ENCODE peak calls at places on chromosome 13, in four cellular contexts. X is naive thymus-derived CD4-positive, alpha-beta T cell; N is RWPE1; Y is GM23248. P is an unnamed sample.

GRCh38 chr13:28059214-28059613 is 41.2 kb downstream of the FLT3 start:
- DNase-seq in X (no peak), N (peak), Y (peak), P (no peak)

GRCh38 chr13:21637296-21637695 is 33.3 kb upstream of the MICU2 start:
- DNase-seq in X (no peak), N (peak), Y (peak), P (no peak)

GRCh38 chr13:30880756-30881155 is 25.3 kb upstream of the MEDAG start:
- DNase-seq in X (no peak), N (peak), Y (peak), P (no peak)

GRCh38 chr13:75986818-75987217 is 350.7 kb downstream of the LMO7 start:
- DNase-seq in X (no peak), N (no peak), Y (no peak), P (no peak)

GRCh38 chr13:98547455-98547854 is 29.5 kb downstream of the STK24 start:
- DNase-seq in X (no peak), N (no peak), Y (no peak), P (no peak)

GRCh38 chr13:28754698-28755545 is 36.2 kb upstream of the SLC46A3 start:
- DNase-seq in X (no peak), N (no peak), Y (peak), P (no peak)

GRCh38 chr13:39913928-39914327 is 258.5 kb downstream of the COG6 start:
- DNase-seq in X (no peak), N (no peak), Y (peak), P (no peak)

GRCh38 chr13:73842621-73843020 is 291.6 kb downstream of the KLF12 start:
- DNase-seq in X (no peak), N (no peak), Y (no peak), P (no peak)

GRCh38 chr13:80074143-80074752 is 266.7 kb downstream of the SPRY2 start:
- DNase-seq in X (no peak), N (no peak), Y (no peak), P (peak)

GRCh38 chr13:40479196-40479845 is 187.1 kb downstream of the FOXO1 start:
- DNase-seq in X (no peak), N (no peak), Y (no peak), P (no peak)

GRCh38 chr13:30091035-30091434 is 216.3 kb downstream of the KATNAL1 start:
- DNase-seq in X (no peak), N (no peak), Y (no peak), P (no peak)

GRCh38 chr13:77637583-77637982 is 59.9 kb upstream of the SLAIN1 start:
- DNase-seq in X (no peak), N (no peak), Y (no peak), P (no peak)

GRCh38 chr13:75219479-75220237 is 262.3 kb downstream of the TBC1D4 start:
- DNase-seq in X (peak), N (peak), Y (peak), P (peak)

GRCh38 chr13:111318396-111318795 is 2.0 kb upstream of the TEX29 start:
- DNase-seq in X (no peak), N (no peak), Y (no peak), P (no peak)

GRCh38 chr13:109654341-109655205 is 131.8 kb downstream of the IRS2 start:
- DNase-seq in X (no peak), N (no peak), Y (no peak), P (no peak)

GRCh38 chr13:113187263-113187669 is 21.2 kb downstream of the PCID2 start:
- DNase-seq in X (no peak), N (peak), Y (peak), P (no peak)

GRCh38 chr13:97125051-97125809 is 96.9 kb upstream of the MBNL2 start:
- DNase-seq in X (no peak), N (peak), Y (peak), P (no peak)

GRCh38 chr13:112861876-112862615 is 107.0 kb upstream of the MCF2L start:
- DNase-seq in X (no peak), N (no peak), Y (no peak), P (no peak)

GRCh38 chr13:20351279-20352022 is 119.3 kb upstream of the GJB6 start:
- DNase-seq in X (no peak), N (peak), Y (peak), P (no peak)

GRCh38 chr13:33678906-33679657 is 138.9 kb upstream of the RFC3 start:
- DNase-seq in X (no peak), N (peak), Y (peak), P (peak)

GRCh38 chr13:22061806-22062391 is 391.0 kb downstream of the FGF9 start:
- DNase-seq in X (peak), N (no peak), Y (no peak), P (no peak)

GRCh38 chr13:25051065-25051464 is 44.9 kb upstream of the PABPC3 start:
- DNase-seq in X (no peak), N (no peak), Y (no peak), P (no peak)

GRCh38 chr13:83340170-83340569 is 542.1 kb downstream of the SLITRK1 start:
- DNase-seq in X (no peak), N (no peak), Y (no peak), P (no peak)

GRCh38 chr13:28564030-28564429 is 69.1 kb upstream of the FLT1 start:
- DNase-seq in X (no peak), N (peak), Y (no peak), P (no peak)

GRCh38 chr13:20348018-20348417 is 115.9 kb upstream of the GJB6 start:
- DNase-seq in X (no peak), N (no peak), Y (no peak), P (no peak)

GRCh38 chr13:31204592-31204991 is 4.8 kb downstream of the B3GLCT start:
- DNase-seq in X (no peak), N (peak), Y (peak), P (no peak)

GRCh38 chr13:53848546-53848945 is 819.9 kb downstream of the OLFM4 start:
- DNase-seq in X (no peak), N (no peak), Y (no peak), P (no peak)

GRCh38 chr13:46542833-46543232 is 10.1 kb upstream of the LRCH1 start:
- DNase-seq in X (no peak), N (no peak), Y (no peak), P (no peak)

DNA sequence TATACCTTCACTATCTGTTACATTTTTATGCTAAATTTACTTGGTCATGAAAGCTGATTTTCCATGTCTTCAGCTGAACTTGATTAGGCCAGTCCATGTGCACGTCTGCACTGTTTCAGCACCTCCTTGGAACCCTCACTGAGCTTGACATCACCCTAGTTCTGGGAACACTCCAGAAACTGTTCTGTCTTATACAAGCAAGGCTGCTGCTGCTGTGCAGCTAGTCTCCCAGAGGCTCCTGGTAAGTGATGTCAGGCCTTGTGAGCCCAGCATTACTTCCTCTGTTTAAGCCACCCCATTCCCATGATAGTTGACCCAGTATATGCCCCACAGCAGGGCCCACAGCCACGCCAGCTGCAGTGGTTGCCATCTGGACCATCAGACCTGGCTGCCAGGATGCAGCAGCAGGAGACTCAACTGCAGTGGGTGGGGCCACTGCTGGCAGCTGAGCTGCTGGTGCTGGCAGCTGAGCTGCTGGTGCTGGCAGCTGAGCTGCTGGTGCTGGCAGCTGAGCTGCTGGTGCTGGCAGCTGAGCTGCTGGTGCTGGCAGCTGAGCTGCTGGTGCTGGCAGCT is 90.5 kb upstream of the AKAP11 start:
- DNase-seq in X (no peak), N (no peak), Y (no peak), P (no peak)
- H3K27ac ChIP-seq in X (no peak), N (no peak), Y (no peak), P (no peak)

GRCh38 chr13:58919551-58919950 is 1244.2 kb downstream of the DIAPH3 start:
- DNase-seq in X (no peak), N (no peak), Y (no peak), P (no peak)
- H3K27ac ChIP-seq in X (no peak), N (no peak), Y (no peak), P (no peak)

GRCh38 chr13:37636701-37637100 is 38.1 kb upstream of the POSTN start:
- DNase-seq in X (no peak), N (no peak), Y (no peak), P (no peak)
- H3K27ac ChIP-seq in X (no peak), N (no peak), Y (no peak), P (no peak)

DNA sequence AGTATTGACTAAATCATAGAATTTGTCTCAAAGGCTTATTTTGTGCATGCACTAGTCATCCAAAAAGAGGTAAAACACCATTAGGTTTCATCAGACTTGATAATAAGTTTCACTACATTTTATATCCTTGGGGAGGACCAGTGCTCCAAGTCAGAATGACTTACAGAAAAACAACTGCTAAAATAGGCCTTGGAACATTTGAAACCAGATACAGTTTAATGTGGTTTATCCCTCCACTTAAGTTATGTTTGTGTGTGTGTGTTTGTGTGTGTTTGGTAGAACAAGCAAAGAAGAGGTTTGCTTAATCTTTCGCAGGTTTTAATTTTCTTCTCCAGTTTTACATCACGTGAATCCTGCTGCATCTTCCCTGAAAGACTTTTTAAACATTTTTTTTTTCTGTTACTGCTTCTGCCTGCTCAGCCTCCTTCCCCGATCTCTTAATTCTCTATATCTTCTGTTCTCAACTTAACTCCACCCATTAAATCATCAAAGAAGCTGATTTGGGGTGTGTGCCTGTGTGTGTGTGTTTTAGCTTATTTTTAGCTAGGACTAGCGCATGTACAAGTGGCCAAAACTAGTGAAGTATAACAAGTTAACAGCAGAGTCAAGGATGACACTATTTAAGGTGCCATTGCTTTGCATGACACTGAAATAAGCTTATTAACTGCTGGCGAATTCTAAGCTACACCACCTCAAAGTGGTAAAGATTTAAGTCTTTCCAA is 570.7 kb downstream of the PCDH9 start:
- DNase-seq in X (no peak), N (no peak), Y (no peak), P (no peak)
- H3K27ac ChIP-seq in X (no peak), N (no peak), Y (no peak), P (no peak)